ENCODE peak calls at places on chromosomes 7 and 10, in six cellular contexts. H, I, X, W, A and N are unnamed samples. For H3K4me1, the result is how much of the 10 kb centered on the place peaks cover.

GRCh38 chr10:126247454-126247975 is 140.8 kb downstream of the ADAM12 start:
- DNase-seq in W (peak), X (no peak), A (peak), H (no peak), I (peak), N (peak)

GRCh38 chr10:29409241-29410051 is 120.6 kb downstream of the LYZL1 start:
- DNase-seq in W (peak), A (peak), H (no peak), X (peak), I (peak), N (peak)

GRCh38 chr7:127512587-127512986 is 72.8 kb downstream of the GCC1 start:
- DNase-seq in W (no peak), X (no peak), H (no peak), A (no peak), I (no peak), N (no peak)

GRCh38 chr7:92634125-92634710 is 44.0 kb upstream of the FAM133B start:
- DNase-seq in I (no peak), H (no peak), A (no peak), X (no peak), W (no peak), N (no peak)

GRCh38 chr10:15427836-15428414 is 56.8 kb upstream of the FAM171A1 start:
- DNase-seq in H (no peak), X (no peak), W (peak), I (no peak), A (no peak), N (no peak)

GRCh38 chr10:93749218-93749799 is 8.4 kb upstream of the LGI1 start:
- DNase-seq in H (no peak), I (peak), W (peak), X (no peak), A (no peak), N (no peak)

GRCh38 chr10:88731296-88731695 is 25.2 kb downstream of the LIPK start:
- DNase-seq in A (no peak), H (no peak), I (peak), X (no peak), W (peak), N (no peak)

GRCh38 chr10:43594944-43595589 is 11.2 kb upstream of the ZNF485 start:
- DNase-seq in W (peak), I (no peak), A (no peak), X (no peak), H (no peak), N (no peak)

GRCh38 chr10:25875555-25876165 is 58.4 kb upstream of the MYO3A start:
- DNase-seq in I (peak), X (no peak), A (peak), W (peak), H (no peak), N (peak)

GRCh38 chr7:104963991-104964385 is 50.0 kb upstream of the KMT2E start:
- DNase-seq in A (no peak), I (no peak), X (no peak), H (no peak), W (peak), N (no peak)

GRCh38 chr10:91043173-91043910 is 122.5 kb upstream of the ANKRD1 start:
- DNase-seq in H (no peak), X (no peak), A (no peak), W (peak), I (no peak), N (no peak)

GRCh38 chr10:29709484-29710002 is 74.8 kb upstream of the SVIL start:
- DNase-seq in X (no peak), H (no peak), I (no peak), W (no peak), A (no peak), N (no peak)

GRCh38 chr10:49001861-49002675 is 62.4 kb upstream of the LRRC18 start:
- DNase-seq in X (no peak), W (no peak), A (no peak), H (no peak), I (no peak), N (peak)

GRCh38 chr10:11705687-11706086 is 36.5 kb upstream of the ECHDC3 start:
- DNase-seq in W (no peak), X (no peak), A (no peak), H (no peak), I (no peak), N (no peak)

GRCh38 chr7:106062521-106062931 is 49.6 kb downstream of the SYPL1 start:
- DNase-seq in I (no peak), X (no peak), W (peak), H (no peak), A (no peak), N (no peak)

GRCh38 chr7:106063039-106063438 is 49.1 kb downstream of the SYPL1 start:
- DNase-seq in X (no peak), W (peak), I (no peak), H (no peak), A (no peak), N (no peak)

GRCh38 chr7:106064836-106065559 is 47.1 kb downstream of the SYPL1 start:
- DNase-seq in I (peak), H (no peak), A (peak), X (peak), W (peak), N (peak)

GRCh38 chr7:106064329-106064728 is 47.8 kb downstream of the SYPL1 start:
- DNase-seq in A (no peak), X (no peak), I (no peak), W (no peak), H (no peak), N (no peak)

GRCh38 chr7:106063692-106064091 is 48.4 kb downstream of the SYPL1 start:
- DNase-seq in H (no peak), I (no peak), A (no peak), W (no peak), X (no peak), N (no peak)
- H3K4me1 ChIP-seq in H (under half), I (half or more), A (under half), W (under half), X (half or more), N (under half)

DNA sequence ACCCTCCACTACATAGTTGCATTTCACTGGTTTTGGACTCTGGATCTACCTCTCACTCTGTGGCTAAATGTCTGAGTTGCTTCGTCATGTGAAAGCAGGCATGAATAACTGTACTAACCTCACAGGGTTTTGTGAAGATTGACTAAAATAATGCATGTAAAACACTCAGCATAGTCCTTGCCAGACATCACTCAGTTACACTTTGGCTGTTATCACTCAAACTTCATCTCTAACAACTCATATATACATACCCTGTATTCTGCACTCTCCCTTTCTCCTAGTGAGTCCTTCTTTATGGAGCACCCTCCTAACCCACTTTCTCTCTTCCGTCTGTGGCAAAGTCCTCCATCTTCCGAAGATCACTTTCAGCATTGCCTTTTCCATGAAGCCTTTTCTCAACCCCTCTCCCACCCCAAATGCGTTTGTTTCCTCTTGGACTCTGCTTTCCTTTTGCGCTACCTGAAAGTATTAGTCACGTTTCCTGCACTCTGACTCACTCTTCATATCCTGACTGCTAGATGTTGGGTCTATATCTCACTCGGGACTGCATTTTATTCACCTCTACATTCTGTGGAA is 72.6 kb downstream of the OSBPL3 start:
- DNase-seq in A (no peak), H (peak), X (no peak), I (no peak), W (peak), N (no peak)
- H3K4me1 ChIP-seq in A (under half), H (under half), X (under half), I (under half), W (under half), N (half or more)

DNA sequence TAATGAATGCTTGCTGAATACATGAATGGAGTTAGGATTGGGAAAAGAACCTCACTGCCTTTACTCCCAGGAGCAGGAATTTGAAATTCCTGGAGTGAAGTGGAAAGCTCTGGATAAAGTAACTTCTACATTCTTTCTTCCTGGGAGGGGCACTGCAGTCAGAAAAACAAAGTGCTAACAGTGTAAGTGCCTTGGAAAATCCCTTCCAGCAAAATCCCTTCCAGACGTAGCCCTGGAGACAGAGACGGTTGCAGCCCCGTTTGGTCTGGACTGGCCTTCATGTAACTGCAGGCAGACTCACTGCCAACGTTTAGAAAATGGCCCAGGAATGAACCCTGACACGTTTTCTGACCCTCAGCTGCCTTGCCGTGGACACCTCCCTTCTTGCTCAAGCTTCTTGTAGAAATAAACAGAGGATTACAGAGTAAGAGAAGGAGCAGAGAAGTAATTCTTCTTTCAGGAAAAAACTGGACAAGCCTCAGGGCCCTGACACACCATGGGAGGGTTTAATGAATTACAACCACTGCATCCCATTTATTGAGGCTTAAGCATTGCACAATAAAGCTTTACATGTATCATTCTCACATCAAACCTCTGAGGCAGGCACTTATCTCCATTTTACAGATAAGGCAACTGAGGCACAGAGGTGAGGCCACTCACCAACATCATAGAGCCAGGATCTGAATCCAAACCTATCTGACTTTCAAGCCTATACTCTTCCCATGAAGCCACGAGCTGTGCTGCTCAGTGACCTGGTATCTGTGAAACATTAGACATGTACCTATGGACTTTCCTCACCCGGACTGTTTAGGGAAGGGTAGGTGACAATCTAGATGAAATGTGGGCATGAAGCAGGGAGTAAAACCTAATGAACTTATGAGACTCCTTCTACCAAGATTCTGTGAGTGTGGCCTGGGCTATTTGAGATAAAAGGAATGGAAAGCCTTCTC is 7.8 kb downstream of the ITPRIP start:
- DNase-seq in W (peak), I (peak), H (no peak), A (no peak), X (peak), N (no peak)
- H3K4me1 ChIP-seq in W (under half), I (half or more), H (half or more), A (half or more), X (half or more), N (half or more)

DNA sequence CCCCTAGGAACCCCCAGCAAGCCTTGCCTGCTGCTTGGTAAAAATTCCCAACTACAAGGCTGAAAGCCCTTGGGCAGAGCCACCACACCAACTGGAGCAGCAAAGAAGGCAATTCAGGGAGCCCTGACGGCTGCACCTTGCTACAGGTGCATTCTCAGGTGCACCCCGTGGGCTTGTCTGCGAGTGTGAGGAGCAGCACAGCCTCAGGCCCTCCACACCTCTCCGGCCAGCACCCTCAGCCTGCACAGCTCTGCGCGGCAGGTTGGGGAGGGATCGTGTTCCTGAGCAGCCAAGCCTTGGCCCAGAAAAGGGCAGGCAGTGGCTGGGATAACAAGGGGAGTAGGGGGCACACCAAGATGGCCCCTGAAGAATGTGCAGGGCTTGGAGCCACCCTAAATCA is 104.1 kb downstream of the FAM53B start:
- DNase-seq in W (no peak), A (no peak), X (no peak), H (no peak), I (no peak), N (no peak)
- H3K4me1 ChIP-seq in W (under half), A (under half), X (half or more), H (half or more), I (under half), N (half or more)

GRCh38 chr7:99106411-99106810 is 37.5 kb downstream of the SMURF1 start:
- DNase-seq in W (no peak), H (no peak), X (no peak), A (no peak), I (no peak), N (no peak)
- H3K4me1 ChIP-seq in W (under half), H (under half), X (half or more), A (half or more), I (under half), N (under half)

GRCh38 chr7:111082351-111082750 is 8.6 kb upstream of the LRRN3 start:
- DNase-seq in W (no peak), X (no peak), A (no peak), I (no peak), H (no peak), N (no peak)
- H3K4me1 ChIP-seq in W (under half), X (under half), A (under half), I (under half), H (under half), N (under half)

GRCh38 chr10:131162866-131163265 is 148.7 kb downstream of the TCERG1L start:
- DNase-seq in H (no peak), I (no peak), W (no peak), X (no peak), A (no peak), N (no peak)
- H3K4me1 ChIP-seq in H (under half), I (under half), W (under half), X (under half), A (under half), N (under half)